ENCODE peak calls at places on chromosomes 3 and 15, in ten cellular contexts. J, Z, K, L, A, N, S, O, Q and M are unnamed samples.

GRCh38 chr3:45031531-45031930 is 5.4 kb downstream of the CLEC3B start:
- DNase-seq in J (no peak), Z (no peak), K (no peak), L (no peak), A (no peak), N (no peak), S (no peak), O (no peak), Q (no peak), M (no peak)

GRCh38 chr15:96336643-96337353 is 6.3 kb downstream of the NR2F2 start:
- DNase-seq in J (no peak), Z (no peak), K (no peak), L (no peak), A (no peak), N (no peak), S (no peak), O (peak; percentile 34), Q (no peak), M (no peak)

GRCh38 chr3:132721479-132722164 is 587 bp downstream of the NPHP3 start:
- DNase-seq in J (peak; percentile 60), Z (peak; percentile 41), K (no peak), L (peak; percentile 8), A (peak; percentile 35), N (peak; percentile 9), S (no peak), O (peak; percentile 65), Q (no peak), M (no peak)

GRCh38 chr3:46183330-46183729 is 24.8 kb downstream of the CCR1 start:
- DNase-seq in J (no peak), Z (no peak), K (no peak), L (no peak), A (no peak), N (no peak), S (no peak), O (no peak), Q (no peak), M (no peak)

GRCh38 chr15:43769584-43770228 is 7.1 kb downstream of the ELL3 start:
- DNase-seq in J (peak; percentile 33), Z (peak; percentile 23), K (peak; percentile 34), L (peak; percentile 5), A (no peak), N (peak; percentile 2), S (peak; percentile 46), O (peak; percentile 63), Q (peak; percentile 22), M (no peak)

GRCh38 chr3:76044601-76045600 is 259.6 kb upstream of the ZNF717 start:
- DNase-seq in J (peak; percentile 11), Z (no peak), K (no peak), L (no peak), A (no peak), N (no peak), S (no peak), O (no peak), Q (peak; percentile 19), M (no peak)

GRCh38 chr15:56813995-56814394 is 80.7 kb upstream of the ZNF280D start:
- DNase-seq in J (no peak), Z (no peak), K (no peak), L (no peak), A (no peak), N (no peak), S (no peak), O (no peak), Q (no peak), M (no peak)

GRCh38 chr15:80567721-80568157 is 127.4 kb upstream of the ABHD17C start:
- DNase-seq in J (peak; percentile 25), Z (peak; percentile 59), K (peak; percentile 59), L (peak; percentile 2), A (no peak), N (no peak), S (peak; percentile 3), O (peak; percentile 54), Q (peak; percentile 10), M (peak; percentile 29)

GRCh38 chr15:60356832-60357231 is 41.0 kb downstream of the ANXA2 start:
- DNase-seq in J (no peak), Z (no peak), K (no peak), L (no peak), A (no peak), N (no peak), S (no peak), O (no peak), Q (no peak), M (no peak)

GRCh38 chr15:80778964-80779657 is at the start of gene CEMIP:
- DNase-seq in J (peak; percentile 84), Z (peak; percentile 18), K (peak; percentile 50), L (peak; percentile 47), A (peak; percentile 16), N (peak; percentile 38), S (peak; percentile 18), O (peak; percentile 82), Q (peak; percentile 79), M (peak; percentile 23)

GRCh38 chr15:73826711-73827243 is 46.6 kb upstream of the TBC1D21 start:
- DNase-seq in J (no peak), Z (no peak), K (no peak), L (no peak), A (no peak), N (no peak), S (no peak), O (no peak), Q (no peak), M (no peak)

GRCh38 chr3:109643590-109643989 is 306.2 kb upstream of the DPPA4 start:
- DNase-seq in J (no peak), Z (peak; percentile 88), K (no peak), L (no peak), A (no peak), N (no peak), S (no peak), O (no peak), Q (no peak), M (no peak)

GRCh38 chr3:55198554-55198953 is 270.7 kb upstream of the LRTM1 start:
- DNase-seq in J (no peak), Z (peak; percentile 95), K (no peak), L (no peak), A (no peak), N (no peak), S (no peak), O (no peak), Q (no peak), M (no peak)

GRCh38 chr3:36600413-36600812 is 163.9 kb downstream of the DCLK3 start:
- DNase-seq in J (no peak), Z (no peak), K (no peak), L (no peak), A (no peak), N (no peak), S (no peak), O (no peak), Q (no peak), M (no peak)

GRCh38 chr3:156509209-156510174 is 45.4 kb downstream of the SSR3 start:
- DNase-seq in J (no peak), Z (peak; percentile 56), K (no peak), L (peak; percentile 5), A (no peak), N (no peak), S (peak; percentile 9), O (no peak), Q (peak; percentile 38), M (peak; percentile 67)

GRCh38 chr3:148532326-148532725 is 165.4 kb upstream of the AGTR1 start:
- DNase-seq in J (no peak), Z (no peak), K (no peak), L (no peak), A (no peak), N (no peak), S (no peak), O (no peak), Q (no peak), M (no peak)

GRCh38 chr3:51581529-51581928 is 43.0 kb downstream of the RAD54L2 start:
- DNase-seq in J (no peak), Z (no peak), K (no peak), L (peak; percentile 2), A (no peak), N (no peak), S (no peak), O (no peak), Q (peak; percentile 81), M (no peak)

GRCh38 chr15:79283252-79284048 is 928 bp downstream of the ANKRD34C start:
- DNase-seq in J (peak; percentile 75), Z (no peak), K (no peak), L (no peak), A (no peak), N (no peak), S (no peak), O (no peak), Q (no peak), M (no peak)

GRCh38 chr15:52114656-52115055 is 2.1 kb upstream of the BCL2L10 start:
- DNase-seq in J (no peak), Z (no peak), K (no peak), L (no peak), A (peak; percentile 21), N (no peak), S (no peak), O (no peak), Q (no peak), M (no peak)

GRCh38 chr15:96860746-96861145 is 530.2 kb downstream of the NR2F2 start:
- DNase-seq in J (no peak), Z (no peak), K (no peak), L (no peak), A (no peak), N (no peak), S (no peak), O (no peak), Q (no peak), M (no peak)

GRCh38 chr3:155504682-155505081 is 211.2 kb upstream of the STRIT1 start:
- DNase-seq in J (no peak), Z (no peak), K (no peak), L (peak; percentile 2), A (no peak), N (peak; percentile 41), S (no peak), O (no peak), Q (peak; percentile 89), M (peak; percentile 95)

GRCh38 chr3:187264946-187265345 is 26.6 kb downstream of the MASP1 start:
- DNase-seq in J (no peak), Z (no peak), K (no peak), L (no peak), A (no peak), N (no peak), S (no peak), O (no peak), Q (no peak), M (no peak)

GRCh38 chr3:42526616-42527367 is 24.3 kb downstream of the VIPR1 start:
- DNase-seq in J (no peak), Z (no peak), K (no peak), L (no peak), A (no peak), N (no peak), S (no peak), O (no peak), Q (no peak), M (no peak)

GRCh38 chr3:87120850-87121249 is 106.3 kb upstream of the CHMP2B start:
- DNase-seq in J (no peak), Z (no peak), K (no peak), L (peak; percentile 43), A (no peak), N (peak; percentile 64), S (no peak), O (no peak), Q (peak; percentile 46), M (no peak)

GRCh38 chr15:83504365-83504764 is 57.2 kb downstream of the SH3GL3 start:
- DNase-seq in J (no peak), Z (no peak), K (no peak), L (no peak), A (no peak), N (no peak), S (no peak), O (no peak), Q (no peak), M (no peak)

GRCh38 chr15:73052679-73053397 is 575 bp downstream of the NEO1 start:
- DNase-seq in J (peak; percentile 59), Z (peak; percentile 23), K (no peak), L (peak; percentile 30), A (peak; percentile 17), N (peak; percentile 71), S (peak; percentile 10), O (peak; percentile 62), Q (peak; percentile 52), M (peak; percentile 0)